ENCODE peak calls at places on chromosome 20, in seven cellular contexts. One of them, this sample, is unnamed.

GRCh38 chr20:51750037-51750769 is 18.0 kb downstream of the ATP9A start:
- DNase-seq in NCI-H1417: peak
- DNase-seq in left ventricle myocardium inferior: peak
- DNase-seq in activated naive CD8-positive, alpha-beta T cell treated with anti-CD3 and anti-CD28 coated beads, Interleukin-2, amount 50 U/mL, for 24 hours: peak
- DNase-seq in frontal cortex: no peak
- DNase-seq in amygdala: no peak
- DNase-seq in T-cell: no peak
- DNase-seq in this sample: peak

GRCh38 chr20:34389206-34389953 is 26.3 kb downstream of the ITCH start:
- DNase-seq in NCI-H1417: peak
- DNase-seq in left ventricle myocardium inferior: no peak
- DNase-seq in activated naive CD8-positive, alpha-beta T cell treated with anti-CD3 and anti-CD28 coated beads, Interleukin-2, amount 50 U/mL, for 24 hours: no peak
- DNase-seq in frontal cortex: no peak
- DNase-seq in amygdala: no peak
- DNase-seq in T-cell: no peak
- DNase-seq in this sample: no peak

GRCh38 chr20:63289311-63290135 is 3.5 kb upstream of the COL20A1 start:
- DNase-seq in NCI-H1417: no peak
- DNase-seq in left ventricle myocardium inferior: no peak
- DNase-seq in activated naive CD8-positive, alpha-beta T cell treated with anti-CD3 and anti-CD28 coated beads, Interleukin-2, amount 50 U/mL, for 24 hours: no peak
- DNase-seq in frontal cortex: no peak
- DNase-seq in amygdala: no peak
- DNase-seq in T-cell: no peak
- DNase-seq in this sample: no peak

GRCh38 chr20:2408111-2408510 is 27.4 kb downstream of the TGM6 start:
- DNase-seq in NCI-H1417: no peak
- DNase-seq in left ventricle myocardium inferior: no peak
- DNase-seq in activated naive CD8-positive, alpha-beta T cell treated with anti-CD3 and anti-CD28 coated beads, Interleukin-2, amount 50 U/mL, for 24 hours: no peak
- DNase-seq in frontal cortex: no peak
- DNase-seq in amygdala: no peak
- DNase-seq in T-cell: no peak
- DNase-seq in this sample: no peak

GRCh38 chr20:7195704-7196103 is 428.2 kb downstream of the BMP2 start:
- DNase-seq in NCI-H1417: no peak
- DNase-seq in left ventricle myocardium inferior: no peak
- DNase-seq in activated naive CD8-positive, alpha-beta T cell treated with anti-CD3 and anti-CD28 coated beads, Interleukin-2, amount 50 U/mL, for 24 hours: no peak
- DNase-seq in frontal cortex: no peak
- DNase-seq in amygdala: no peak
- DNase-seq in T-cell: no peak
- DNase-seq in this sample: no peak

GRCh38 chr20:62769346-62770071 is 26.8 kb upstream of the MRGBP start:
- DNase-seq in NCI-H1417: no peak
- DNase-seq in left ventricle myocardium inferior: peak
- DNase-seq in activated naive CD8-positive, alpha-beta T cell treated with anti-CD3 and anti-CD28 coated beads, Interleukin-2, amount 50 U/mL, for 24 hours: no peak
- DNase-seq in frontal cortex: no peak
- DNase-seq in amygdala: no peak
- DNase-seq in T-cell: no peak
- DNase-seq in this sample: no peak

GRCh38 chr20:24507182-24507853 is 37.9 kb downstream of the SYNDIG1 start:
- DNase-seq in NCI-H1417: no peak
- DNase-seq in left ventricle myocardium inferior: no peak
- DNase-seq in activated naive CD8-positive, alpha-beta T cell treated with anti-CD3 and anti-CD28 coated beads, Interleukin-2, amount 50 U/mL, for 24 hours: no peak
- DNase-seq in frontal cortex: no peak
- DNase-seq in amygdala: no peak
- DNase-seq in T-cell: no peak
- DNase-seq in this sample: no peak

GRCh38 chr20:62445553-62446340 is 18.4 kb upstream of the RBBP8NL start:
- DNase-seq in NCI-H1417: no peak
- DNase-seq in left ventricle myocardium inferior: no peak
- DNase-seq in activated naive CD8-positive, alpha-beta T cell treated with anti-CD3 and anti-CD28 coated beads, Interleukin-2, amount 50 U/mL, for 24 hours: no peak
- DNase-seq in frontal cortex: no peak
- DNase-seq in amygdala: no peak
- DNase-seq in T-cell: no peak
- DNase-seq in this sample: no peak

GRCh38 chr20:46324379-46324778 is 16.1 kb upstream of the CDH22 start:
- DNase-seq in NCI-H1417: no peak
- DNase-seq in left ventricle myocardium inferior: no peak
- DNase-seq in activated naive CD8-positive, alpha-beta T cell treated with anti-CD3 and anti-CD28 coated beads, Interleukin-2, amount 50 U/mL, for 24 hours: no peak
- DNase-seq in frontal cortex: no peak
- DNase-seq in amygdala: no peak
- DNase-seq in T-cell: no peak
- DNase-seq in this sample: no peak

GRCh38 chr20:19603390-19603753 is 154.7 kb upstream of the RIN2 start:
- DNase-seq in NCI-H1417: peak
- DNase-seq in left ventricle myocardium inferior: no peak
- DNase-seq in activated naive CD8-positive, alpha-beta T cell treated with anti-CD3 and anti-CD28 coated beads, Interleukin-2, amount 50 U/mL, for 24 hours: no peak
- DNase-seq in frontal cortex: no peak
- DNase-seq in amygdala: no peak
- DNase-seq in T-cell: no peak
- DNase-seq in this sample: no peak

GRCh38 chr20:54219751-54220426 is 12.0 kb downstream of the PFDN4 start:
- DNase-seq in NCI-H1417: peak
- DNase-seq in left ventricle myocardium inferior: no peak
- DNase-seq in activated naive CD8-positive, alpha-beta T cell treated with anti-CD3 and anti-CD28 coated beads, Interleukin-2, amount 50 U/mL, for 24 hours: no peak
- DNase-seq in frontal cortex: no peak
- DNase-seq in amygdala: no peak
- DNase-seq in T-cell: no peak
- DNase-seq in this sample: no peak

GRCh38 chr20:53146201-53146891 is 174.2 kb downstream of the TSHZ2 start:
- DNase-seq in NCI-H1417: no peak
- DNase-seq in left ventricle myocardium inferior: no peak
- DNase-seq in activated naive CD8-positive, alpha-beta T cell treated with anti-CD3 and anti-CD28 coated beads, Interleukin-2, amount 50 U/mL, for 24 hours: peak
- DNase-seq in frontal cortex: no peak
- DNase-seq in amygdala: no peak
- DNase-seq in T-cell: no peak
- DNase-seq in this sample: no peak

GRCh38 chr20:45779011-45779915 is 12.4 kb downstream of the WFDC3 start:
- DNase-seq in NCI-H1417: no peak
- DNase-seq in left ventricle myocardium inferior: peak
- DNase-seq in activated naive CD8-positive, alpha-beta T cell treated with anti-CD3 and anti-CD28 coated beads, Interleukin-2, amount 50 U/mL, for 24 hours: no peak
- DNase-seq in frontal cortex: no peak
- DNase-seq in amygdala: no peak
- DNase-seq in T-cell: no peak
- DNase-seq in this sample: peak

GRCh38 chr20:62679978-62680589 is 28.6 kb upstream of the NTSR1 start:
- DNase-seq in NCI-H1417: no peak
- DNase-seq in left ventricle myocardium inferior: no peak
- DNase-seq in activated naive CD8-positive, alpha-beta T cell treated with anti-CD3 and anti-CD28 coated beads, Interleukin-2, amount 50 U/mL, for 24 hours: no peak
- DNase-seq in frontal cortex: no peak
- DNase-seq in amygdala: no peak
- DNase-seq in T-cell: no peak
- DNase-seq in this sample: no peak

GRCh38 chr20:10125757-10126156 is 91.0 kb downstream of the ANKEF1 start:
- DNase-seq in NCI-H1417: no peak
- DNase-seq in left ventricle myocardium inferior: no peak
- DNase-seq in activated naive CD8-positive, alpha-beta T cell treated with anti-CD3 and anti-CD28 coated beads, Interleukin-2, amount 50 U/mL, for 24 hours: no peak
- DNase-seq in frontal cortex: no peak
- DNase-seq in amygdala: no peak
- DNase-seq in T-cell: no peak
- DNase-seq in this sample: no peak

GRCh38 chr20:12808006-12808567 is 200.7 kb upstream of the SPTLC3 start:
- DNase-seq in NCI-H1417: no peak
- DNase-seq in left ventricle myocardium inferior: no peak
- DNase-seq in activated naive CD8-positive, alpha-beta T cell treated with anti-CD3 and anti-CD28 coated beads, Interleukin-2, amount 50 U/mL, for 24 hours: no peak
- DNase-seq in frontal cortex: no peak
- DNase-seq in amygdala: no peak
- DNase-seq in T-cell: no peak
- DNase-seq in this sample: no peak

GRCh38 chr20:24702501-24703283 is 233.3 kb downstream of the SYNDIG1 start:
- DNase-seq in NCI-H1417: no peak
- DNase-seq in left ventricle myocardium inferior: no peak
- DNase-seq in activated naive CD8-positive, alpha-beta T cell treated with anti-CD3 and anti-CD28 coated beads, Interleukin-2, amount 50 U/mL, for 24 hours: no peak
- DNase-seq in frontal cortex: no peak
- DNase-seq in amygdala: no peak
- DNase-seq in T-cell: no peak
- DNase-seq in this sample: no peak

GRCh38 chr20:34970193-34971037 is 14.7 kb downstream of the MYH7B start:
- DNase-seq in NCI-H1417: no peak
- DNase-seq in left ventricle myocardium inferior: no peak
- DNase-seq in activated naive CD8-positive, alpha-beta T cell treated with anti-CD3 and anti-CD28 coated beads, Interleukin-2, amount 50 U/mL, for 24 hours: no peak
- DNase-seq in frontal cortex: no peak
- DNase-seq in amygdala: no peak
- DNase-seq in T-cell: no peak
- DNase-seq in this sample: no peak

GRCh38 chr20:11195899-11196558 is 522.2 kb upstream of the JAG1 start:
- DNase-seq in NCI-H1417: no peak
- DNase-seq in left ventricle myocardium inferior: no peak
- DNase-seq in activated naive CD8-positive, alpha-beta T cell treated with anti-CD3 and anti-CD28 coated beads, Interleukin-2, amount 50 U/mL, for 24 hours: no peak
- DNase-seq in frontal cortex: no peak
- DNase-seq in amygdala: no peak
- DNase-seq in T-cell: no peak
- DNase-seq in this sample: peak

GRCh38 chr20:6530916-6531315 is 236.6 kb upstream of the BMP2 start:
- DNase-seq in NCI-H1417: no peak
- DNase-seq in left ventricle myocardium inferior: no peak
- DNase-seq in activated naive CD8-positive, alpha-beta T cell treated with anti-CD3 and anti-CD28 coated beads, Interleukin-2, amount 50 U/mL, for 24 hours: no peak
- DNase-seq in frontal cortex: no peak
- DNase-seq in amygdala: no peak
- DNase-seq in T-cell: no peak
- DNase-seq in this sample: no peak

GRCh38 chr20:61057313-61058171 is 194.5 kb upstream of the CDH4 start:
- DNase-seq in NCI-H1417: peak
- DNase-seq in left ventricle myocardium inferior: no peak
- DNase-seq in activated naive CD8-positive, alpha-beta T cell treated with anti-CD3 and anti-CD28 coated beads, Interleukin-2, amount 50 U/mL, for 24 hours: no peak
- DNase-seq in frontal cortex: no peak
- DNase-seq in amygdala: no peak
- DNase-seq in T-cell: no peak
- DNase-seq in this sample: no peak

GRCh38 chr20:46438156-46438750 is 31.8 kb upstream of the ELMO2 start:
- DNase-seq in NCI-H1417: peak
- DNase-seq in left ventricle myocardium inferior: no peak
- DNase-seq in activated naive CD8-positive, alpha-beta T cell treated with anti-CD3 and anti-CD28 coated beads, Interleukin-2, amount 50 U/mL, for 24 hours: no peak
- DNase-seq in frontal cortex: peak
- DNase-seq in amygdala: no peak
- DNase-seq in T-cell: peak
- DNase-seq in this sample: no peak

GRCh38 chr20:19975436-19975799 is 41.7 kb upstream of the NAA20 start:
- DNase-seq in NCI-H1417: no peak
- DNase-seq in left ventricle myocardium inferior: peak
- DNase-seq in activated naive CD8-positive, alpha-beta T cell treated with anti-CD3 and anti-CD28 coated beads, Interleukin-2, amount 50 U/mL, for 24 hours: no peak
- DNase-seq in frontal cortex: peak
- DNase-seq in amygdala: no peak
- DNase-seq in T-cell: no peak
- DNase-seq in this sample: no peak

GRCh38 chr20:57792386-57793095 is 82.7 kb upstream of the PMEPA1 start:
- DNase-seq in NCI-H1417: peak
- DNase-seq in left ventricle myocardium inferior: no peak
- DNase-seq in activated naive CD8-positive, alpha-beta T cell treated with anti-CD3 and anti-CD28 coated beads, Interleukin-2, amount 50 U/mL, for 24 hours: no peak
- DNase-seq in frontal cortex: no peak
- DNase-seq in amygdala: no peak
- DNase-seq in T-cell: no peak
- DNase-seq in this sample: no peak

GRCh38 chr20:58361549-58361948 is 27.5 kb upstream of the VAPB start:
- DNase-seq in NCI-H1417: no peak
- DNase-seq in left ventricle myocardium inferior: no peak
- DNase-seq in activated naive CD8-positive, alpha-beta T cell treated with anti-CD3 and anti-CD28 coated beads, Interleukin-2, amount 50 U/mL, for 24 hours: peak
- DNase-seq in frontal cortex: no peak
- DNase-seq in amygdala: no peak
- DNase-seq in T-cell: no peak
- DNase-seq in this sample: no peak

GRCh38 chr20:62485062-62485700 is 9.4 kb upstream of the GATA5 start:
- DNase-seq in NCI-H1417: no peak
- DNase-seq in left ventricle myocardium inferior: no peak
- DNase-seq in activated naive CD8-positive, alpha-beta T cell treated with anti-CD3 and anti-CD28 coated beads, Interleukin-2, amount 50 U/mL, for 24 hours: no peak
- DNase-seq in frontal cortex: no peak
- DNase-seq in amygdala: no peak
- DNase-seq in T-cell: no peak
- DNase-seq in this sample: peak

GRCh38 chr20:39468703-39469102 is 506.6 kb downstream of the DHX35 start:
- DNase-seq in NCI-H1417: no peak
- DNase-seq in left ventricle myocardium inferior: no peak
- DNase-seq in activated naive CD8-positive, alpha-beta T cell treated with anti-CD3 and anti-CD28 coated beads, Interleukin-2, amount 50 U/mL, for 24 hours: no peak
- DNase-seq in frontal cortex: no peak
- DNase-seq in amygdala: no peak
- DNase-seq in T-cell: no peak
- DNase-seq in this sample: no peak

GRCh38 chr20:53708129-53708968 is 114.7 kb upstream of the ZNF217 start:
- DNase-seq in NCI-H1417: no peak
- DNase-seq in left ventricle myocardium inferior: no peak
- DNase-seq in activated naive CD8-positive, alpha-beta T cell treated with anti-CD3 and anti-CD28 coated beads, Interleukin-2, amount 50 U/mL, for 24 hours: peak
- DNase-seq in frontal cortex: no peak
- DNase-seq in amygdala: no peak
- DNase-seq in T-cell: no peak
- DNase-seq in this sample: no peak

GRCh38 chr20:63100926-63101699 is 94.3 kb upstream of the BHLHE23 start:
- DNase-seq in NCI-H1417: no peak
- DNase-seq in left ventricle myocardium inferior: peak
- DNase-seq in activated naive CD8-positive, alpha-beta T cell treated with anti-CD3 and anti-CD28 coated beads, Interleukin-2, amount 50 U/mL, for 24 hours: no peak
- DNase-seq in frontal cortex: no peak
- DNase-seq in amygdala: no peak
- DNase-seq in T-cell: no peak
- DNase-seq in this sample: no peak

GRCh38 chr20:48210111-48211029 is 425.1 kb upstream of the SULF2 start:
- DNase-seq in NCI-H1417: no peak
- DNase-seq in left ventricle myocardium inferior: no peak
- DNase-seq in activated naive CD8-positive, alpha-beta T cell treated with anti-CD3 and anti-CD28 coated beads, Interleukin-2, amount 50 U/mL, for 24 hours: no peak
- DNase-seq in frontal cortex: no peak
- DNase-seq in amygdala: no peak
- DNase-seq in T-cell: no peak
- DNase-seq in this sample: no peak

GRCh38 chr20:54557836-54558590 is 82.6 kb downstream of the DOK5 start:
- DNase-seq in NCI-H1417: no peak
- DNase-seq in left ventricle myocardium inferior: no peak
- DNase-seq in activated naive CD8-positive, alpha-beta T cell treated with anti-CD3 and anti-CD28 coated beads, Interleukin-2, amount 50 U/mL, for 24 hours: no peak
- DNase-seq in frontal cortex: no peak
- DNase-seq in amygdala: no peak
- DNase-seq in T-cell: no peak
- DNase-seq in this sample: no peak

GRCh38 chr20:45890077-45890996 is 671 bp downstream of the NEURL2 start:
- DNase-seq in NCI-H1417: peak
- DNase-seq in left ventricle myocardium inferior: peak
- DNase-seq in activated naive CD8-positive, alpha-beta T cell treated with anti-CD3 and anti-CD28 coated beads, Interleukin-2, amount 50 U/mL, for 24 hours: peak
- DNase-seq in frontal cortex: peak
- DNase-seq in amygdala: peak
- DNase-seq in T-cell: peak
- DNase-seq in this sample: peak

GRCh38 chr20:25009218-25010145 is 16.9 kb upstream of the APMAP start:
- DNase-seq in NCI-H1417: no peak
- DNase-seq in left ventricle myocardium inferior: no peak
- DNase-seq in activated naive CD8-positive, alpha-beta T cell treated with anti-CD3 and anti-CD28 coated beads, Interleukin-2, amount 50 U/mL, for 24 hours: no peak
- DNase-seq in frontal cortex: no peak
- DNase-seq in amygdala: no peak
- DNase-seq in T-cell: no peak
- DNase-seq in this sample: peak

GRCh38 chr20:32820698-32821378 is 1.1 kb downstream of the MAPRE1 start:
- DNase-seq in NCI-H1417: no peak
- DNase-seq in left ventricle myocardium inferior: no peak
- DNase-seq in activated naive CD8-positive, alpha-beta T cell treated with anti-CD3 and anti-CD28 coated beads, Interleukin-2, amount 50 U/mL, for 24 hours: peak
- DNase-seq in frontal cortex: no peak
- DNase-seq in amygdala: no peak
- DNase-seq in T-cell: no peak
- DNase-seq in this sample: no peak

GRCh38 chr20:61253264-61253639 is 1.2 kb downstream of the CDH4 start:
- DNase-seq in NCI-H1417: peak
- DNase-seq in left ventricle myocardium inferior: no peak
- DNase-seq in activated naive CD8-positive, alpha-beta T cell treated with anti-CD3 and anti-CD28 coated beads, Interleukin-2, amount 50 U/mL, for 24 hours: no peak
- DNase-seq in frontal cortex: peak
- DNase-seq in amygdala: no peak
- DNase-seq in T-cell: no peak
- DNase-seq in this sample: no peak

GRCh38 chr20:13286600-13286999 is 65.5 kb downstream of the ISM1 start:
- DNase-seq in NCI-H1417: peak
- DNase-seq in left ventricle myocardium inferior: no peak
- DNase-seq in activated naive CD8-positive, alpha-beta T cell treated with anti-CD3 and anti-CD28 coated beads, Interleukin-2, amount 50 U/mL, for 24 hours: no peak
- DNase-seq in frontal cortex: no peak
- DNase-seq in amygdala: no peak
- DNase-seq in T-cell: no peak
- DNase-seq in this sample: no peak

GRCh38 chr20:62695448-62696414 is 12.9 kb upstream of the NTSR1 start:
- DNase-seq in NCI-H1417: no peak
- DNase-seq in left ventricle myocardium inferior: no peak
- DNase-seq in activated naive CD8-positive, alpha-beta T cell treated with anti-CD3 and anti-CD28 coated beads, Interleukin-2, amount 50 U/mL, for 24 hours: no peak
- DNase-seq in frontal cortex: no peak
- DNase-seq in amygdala: no peak
- DNase-seq in T-cell: no peak
- DNase-seq in this sample: no peak

GRCh38 chr20:1811621-1812498 is 83.3 kb upstream of the SIRPA start:
- DNase-seq in NCI-H1417: no peak
- DNase-seq in left ventricle myocardium inferior: no peak
- DNase-seq in activated naive CD8-positive, alpha-beta T cell treated with anti-CD3 and anti-CD28 coated beads, Interleukin-2, amount 50 U/mL, for 24 hours: no peak
- DNase-seq in frontal cortex: no peak
- DNase-seq in amygdala: no peak
- DNase-seq in T-cell: no peak
- DNase-seq in this sample: no peak